ENCODE peak calls at places on chromosomes 12 and 14, in nine cellular contexts. U, Q, K, P, H, A, Z, D and M are unnamed samples.

GRCh38 chr12:121827351-121828099 is 23.7 kb downstream of the SETD1B start:
- DNase-seq in U (no peak), Q (no peak), K (no peak), P (no peak), H (no peak), A (no peak), Z (no peak), D (no peak), M (no peak)

GRCh38 chr14:71103662-71104484 is 196.6 kb downstream of the PCNX1 start:
- DNase-seq in U (no peak), Q (peak), K (peak), P (peak), H (peak), A (no peak), Z (no peak), D (peak), M (peak)

GRCh38 chr12:34244608-34245007 is 222.3 kb downstream of the ALG10 start:
- DNase-seq in U (no peak), Q (no peak), K (no peak), P (no peak), H (no peak), A (no peak), Z (no peak), D (no peak), M (no peak)

GRCh38 chr14:55118761-55119160 is 10.3 kb upstream of the LGALS3 start:
- DNase-seq in U (no peak), Q (no peak), K (no peak), P (no peak), H (no peak), A (no peak), Z (no peak), D (no peak), M (no peak)

GRCh38 chr14:60090864-60091519 is 731 bp upstream of the PCNX4 start:
- DNase-seq in U (no peak), Q (no peak), K (peak), P (peak), H (no peak), A (peak), Z (peak), D (peak), M (peak)

GRCh38 chr12:99746538-99746937 is 99.0 kb downstream of the GARIN6 start:
- DNase-seq in U (no peak), Q (no peak), K (no peak), P (no peak), H (no peak), A (no peak), Z (no peak), D (no peak), M (no peak)

GRCh38 chr12:62671321-62671720 is 204.7 kb downstream of the MON2 start:
- DNase-seq in U (no peak), Q (no peak), K (no peak), P (no peak), H (no peak), A (no peak), Z (no peak), D (no peak), M (no peak)

GRCh38 chr14:65016461-65016860 is 29.8 kb downstream of the FNTB start:
- DNase-seq in U (no peak), Q (no peak), K (no peak), P (no peak), H (no peak), A (no peak), Z (no peak), D (no peak), M (no peak)

GRCh38 chr12:131108171-131108955 is 154.7 kb downstream of the ADGRD1 start:
- DNase-seq in U (no peak), Q (no peak), K (no peak), P (no peak), H (no peak), A (no peak), Z (no peak), D (no peak), M (peak)

GRCh38 chr14:61477845-61478438 is 156.6 kb downstream of the PRKCH start:
- DNase-seq in U (no peak), Q (no peak), K (no peak), P (no peak), H (no peak), A (peak), Z (peak), D (peak), M (no peak)

GRCh38 chr14:20630340-20631022 is 11.0 kb downstream of the OR6S1 start:
- DNase-seq in U (no peak), Q (no peak), K (no peak), P (peak), H (peak), A (no peak), Z (no peak), D (peak), M (peak)

GRCh38 chr14:104600141-104600643 is 4.4 kb downstream of the TMEM179 start:
- DNase-seq in U (no peak), Q (no peak), K (no peak), P (no peak), H (no peak), A (no peak), Z (no peak), D (no peak), M (peak)

GRCh38 chr14:96098309-96098998 is 59.3 kb downstream of the C14orf132 start:
- DNase-seq in U (no peak), Q (no peak), K (no peak), P (peak), H (no peak), A (no peak), Z (no peak), D (peak), M (peak)

GRCh38 chr12:51970904-51971646 is 19.6 kb downstream of the ACVR1B start:
- DNase-seq in U (no peak), Q (no peak), K (peak), P (peak), H (peak), A (no peak), Z (no peak), D (no peak), M (peak)
- H3K4me3 ChIP-seq in U (no peak), Q (no peak), K (no peak), P (no peak), H (no peak), A (no peak), Z (no peak), D (no peak), M (no peak)

GRCh38 chr14:76564471-76565119 is 188.7 kb downstream of the ESRRB start:
- DNase-seq in U (no peak), Q (no peak), K (no peak), P (no peak), H (no peak), A (no peak), Z (no peak), D (peak), M (peak)
- TF ChIP-seq CTCF in U (no peak), Q (no peak), K (no peak), P (no peak), H (peak), A (no peak), Z (no peak), D (peak), M (peak)

GRCh38 chr12:122979001-122979907 is 1.2 kb upstream of the ARL6IP4 start:
- DNase-seq in U (no peak), Q (no peak), K (no peak), P (no peak), H (no peak), A (no peak), Z (no peak), D (no peak), M (no peak)

GRCh38 chr12:122976648-122976975 is 1.6 kb downstream of the OGFOD2 start:
- DNase-seq in U (no peak), Q (no peak), K (no peak), P (no peak), H (no peak), A (no peak), Z (no peak), D (no peak), M (no peak)

GRCh38 chr12:122978507-122978955 is 1.9 kb upstream of the ARL6IP4 start:
- DNase-seq in U (no peak), Q (no peak), K (no peak), P (no peak), H (no peak), A (no peak), Z (no peak), D (no peak), M (no peak)

GRCh38 chr12:122977153-122977552 is 2.1 kb downstream of the OGFOD2 start:
- DNase-seq in U (no peak), Q (no peak), K (no peak), P (no peak), H (no peak), A (no peak), Z (no peak), D (no peak), M (no peak)

GRCh38 chr12:122977655-122978392 is 2.7 kb upstream of the ARL6IP4 start:
- DNase-seq in U (no peak), Q (no peak), K (no peak), P (no peak), H (no peak), A (no peak), Z (no peak), D (no peak), M (no peak)
- H3K4me3 ChIP-seq in U (no peak), Q (no peak), K (no peak), P (no peak), H (no peak), A (no peak), Z (no peak), D (no peak), M (no peak)

GRCh38 chr14:66405158-66405557 is 81.0 kb upstream of the CCDC196 start:
- DNase-seq in U (no peak), Q (no peak), K (no peak), P (peak), H (no peak), A (no peak), Z (no peak), D (no peak), M (no peak)

GRCh38 chr14:66398437-66398836 is 87.7 kb upstream of the CCDC196 start:
- DNase-seq in U (no peak), Q (no peak), K (no peak), P (no peak), H (no peak), A (no peak), Z (no peak), D (no peak), M (no peak)

GRCh38 chr14:66404051-66404450 is 82.1 kb upstream of the CCDC196 start:
- DNase-seq in U (no peak), Q (no peak), K (no peak), P (no peak), H (no peak), A (no peak), Z (no peak), D (no peak), M (no peak)

GRCh38 chr14:66403183-66403582 is 83.0 kb upstream of the CCDC196 start:
- DNase-seq in U (no peak), Q (peak), K (no peak), P (peak), H (peak), A (no peak), Z (no peak), D (no peak), M (peak)

DNA sequence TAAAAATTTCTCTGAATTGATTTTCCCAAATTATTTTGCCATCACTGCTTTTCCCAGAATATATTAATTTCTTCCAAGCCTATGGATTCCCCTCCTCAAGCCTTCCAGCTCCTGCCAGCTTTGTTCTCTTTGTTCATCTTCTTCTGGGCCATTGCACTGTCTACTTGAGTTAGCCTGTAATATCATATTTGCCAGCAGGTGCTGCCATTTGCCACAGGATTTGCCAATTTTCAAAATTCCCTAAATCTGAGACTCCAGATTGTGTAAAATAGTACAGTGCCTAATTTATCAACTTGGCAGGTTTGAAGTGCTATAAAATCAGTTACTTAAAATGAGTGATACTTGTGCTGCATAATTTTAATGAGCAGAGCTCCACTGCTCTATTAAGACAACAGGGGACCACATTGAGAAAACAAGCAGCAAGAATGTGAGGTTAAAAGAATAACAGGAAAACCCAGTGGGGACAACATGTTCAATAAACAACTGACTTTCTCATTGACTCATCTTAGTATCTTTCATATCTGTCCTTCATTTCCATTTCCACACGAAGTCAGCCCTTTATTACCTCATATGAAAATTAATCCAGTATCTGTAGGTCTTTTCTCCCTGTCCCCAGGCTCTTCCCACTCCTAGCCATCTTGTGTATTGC is 84.6 kb upstream of the CCDC196 start:
- DNase-seq in U (no peak), Q (no peak), K (no peak), P (peak), H (no peak), A (no peak), Z (no peak), D (no peak), M (peak)
- TF ChIP-seq CTCF in U (no peak), Q (no peak), K (no peak), P (peak), H (peak), A (peak), Z (no peak), D (peak), M (peak)

GRCh38 chr12:24560867-24561266 is 388.0 kb downstream of the BCAT1 start:
- DNase-seq in U (no peak), Q (no peak), K (no peak), P (peak), H (no peak), A (no peak), Z (no peak), D (no peak), M (peak)
- H3K4me3 ChIP-seq in U (no peak), Q (no peak), K (peak), P (peak), H (no peak), A (peak), Z (peak), D (no peak), M (peak)

DNA sequence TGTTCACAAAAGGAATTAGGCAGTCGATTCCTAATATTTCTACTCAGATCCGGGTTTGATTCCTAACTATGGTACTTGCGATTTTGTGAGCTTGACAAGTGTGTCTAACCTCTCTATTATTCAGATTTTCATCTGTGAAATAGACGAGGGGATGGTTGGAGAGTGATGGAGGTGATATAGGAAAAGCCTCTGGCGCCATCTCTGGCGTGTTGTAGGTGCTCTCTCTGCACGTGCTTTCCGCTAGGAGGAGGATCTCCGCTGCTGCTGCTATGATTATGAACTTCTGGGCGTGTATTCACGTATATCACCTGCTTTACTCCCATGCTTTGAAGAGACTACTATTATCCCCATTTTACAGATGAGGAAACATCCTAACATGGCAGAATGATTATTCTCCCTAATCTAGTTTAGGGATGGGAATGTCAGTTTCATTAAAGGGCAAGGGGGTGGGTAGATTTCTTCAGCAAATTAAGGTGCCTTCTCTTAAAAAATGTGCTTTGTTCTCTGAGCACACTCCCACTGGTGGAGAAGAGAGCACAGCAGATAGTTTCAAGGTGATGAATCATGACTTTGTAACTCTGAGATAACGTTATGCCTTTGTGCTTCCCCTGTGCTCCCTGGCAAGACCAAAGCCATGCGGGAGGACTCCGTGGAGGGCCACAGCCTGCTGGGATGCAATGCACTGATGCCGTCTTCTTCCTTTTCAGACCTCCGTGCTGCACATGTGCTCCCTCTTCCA is 97.1 kb downstream of the PRIMA1 start:
- DNase-seq in U (no peak), Q (no peak), K (no peak), P (no peak), H (no peak), A (no peak), Z (no peak), D (no peak), M (no peak)
- TF ChIP-seq CTCF in U (no peak), Q (no peak), K (no peak), P (no peak), H (no peak), A (no peak), Z (no peak), D (peak), M (peak)

DNA sequence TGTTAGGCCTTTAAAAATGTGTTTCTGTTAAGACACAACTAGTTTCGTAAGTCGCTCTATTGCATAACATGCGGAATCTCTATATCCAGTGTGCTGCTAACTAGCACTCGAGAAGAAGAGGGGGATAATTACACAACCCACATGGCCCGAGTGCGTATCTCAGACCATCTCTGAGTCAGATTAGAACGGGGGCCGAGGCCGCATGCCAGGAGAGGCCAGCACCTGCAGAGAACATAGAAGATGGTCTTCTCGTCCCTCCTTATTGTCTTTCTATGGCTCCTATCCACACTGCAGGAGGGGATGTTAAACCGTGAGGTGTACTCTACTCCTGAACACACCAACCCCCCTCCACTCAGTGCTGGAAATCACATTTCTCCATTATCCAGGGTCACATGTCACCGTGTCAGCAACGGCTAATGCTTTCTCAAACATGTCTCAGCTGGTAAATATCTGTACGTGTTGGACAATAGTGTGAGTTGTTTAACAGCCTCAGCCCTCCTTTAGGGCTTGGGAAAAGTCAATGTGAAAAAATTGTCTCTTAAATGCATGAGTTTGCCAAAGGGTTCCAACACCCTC is 56.3 kb downstream of the CCDC88C start:
- DNase-seq in U (peak), Q (peak), K (no peak), P (no peak), H (no peak), A (no peak), Z (no peak), D (no peak), M (peak)
- H3K4me3 ChIP-seq in U (no peak), Q (no peak), K (no peak), P (no peak), H (no peak), A (no peak), Z (no peak), D (no peak), M (no peak)